ENCODE peak calls at places on chromosome 18, in four cellular contexts. L is DMS 273 treated with DMSO at 0.1 percent for 48 hours, G is H9, Q is fibroblast of pulmonary artery. K is an unnamed sample.
A peak's percentile ranks its signal among the peaks of the same experiment; 100 is the strongest.

GRCh38 chr18:69808399-69808798 is 139.3 kb downstream of the CD226 start:
- DNase-seq in L (no peak), G (no peak), Q (no peak), K (no peak)

GRCh38 chr18:30280861-30281470 is 761.6 kb downstream of the DSC3 start:
- DNase-seq in L (no peak), G (no peak), Q (peak; percentile 81), K (no peak)

GRCh38 chr18:62634991-62635630 is 80.2 kb upstream of the PHLPP1 start:
- DNase-seq in L (peak; percentile 29), Q (no peak), G (no peak), K (no peak)

GRCh38 chr18:303578-303977 is 35.7 kb upstream of the THOC1 start:
- DNase-seq in L (no peak), G (no peak), Q (no peak), K (no peak)

GRCh38 chr18:5456577-5457466 is 87.0 kb downstream of the EPB41L3 start:
- DNase-seq in Q (peak; percentile 66), L (no peak), G (peak; percentile 42), K (peak; percentile 88)

GRCh38 chr18:63867368-63867767 is 20.1 kb upstream of the SERPINB2 start:
- DNase-seq in Q (no peak), G (no peak), L (no peak), K (no peak)

GRCh38 chr18:46407471-46408166 is 249.4 kb downstream of the LOXHD1 start:
- DNase-seq in L (no peak), Q (no peak), G (no peak), K (no peak)

GRCh38 chr18:8121942-8122480 is 487.2 kb upstream of the RAB12 start:
- DNase-seq in L (no peak), Q (peak; percentile 54), G (no peak), K (no peak)

GRCh38 chr18:46268662-46269061 is 164.5 kb downstream of the HAUS1 start:
- DNase-seq in G (no peak), Q (no peak), L (no peak), K (no peak)

GRCh38 chr18:63747006-63747405 is 28.2 kb upstream of the SERPINB7 start:
- DNase-seq in L (no peak), Q (no peak), G (no peak), K (no peak)

GRCh38 chr18:37778417-37779165 is 213.0 kb upstream of the CELF4 start:
- DNase-seq in L (peak; percentile 24), Q (peak; percentile 63), G (peak; percentile 90), K (peak; percentile 73)

GRCh38 chr18:13823707-13824395 is at the start of gene MC5R:
- DNase-seq in L (peak; percentile 11), G (peak; percentile 76), Q (peak; percentile 44), K (peak; percentile 62)

GRCh38 chr18:36315736-36316135 is 18.2 kb downstream of the FHOD3 start:
- DNase-seq in Q (peak; percentile 53), L (no peak), G (peak; percentile 19), K (peak; percentile 41)

GRCh38 chr18:11179959-11180519 is 30.7 kb upstream of the PIEZO2 start:
- DNase-seq in G (no peak), Q (no peak), L (no peak), K (no peak)

GRCh38 chr18:50902797-50903196 is 23.9 kb downstream of the ME2 start:
- DNase-seq in G (no peak), Q (no peak), L (no peak), K (no peak)

GRCh38 chr18:12990662-12990976 is 543 bp upstream of the CEP192 start:
- DNase-seq in G (no peak), Q (no peak), L (peak; percentile 69), K (no peak)

GRCh38 chr18:74731097-74731496 is 133.4 kb downstream of the ZNF407 start:
- DNase-seq in L (no peak), G (no peak), Q (peak; percentile 56), K (no peak)

GRCh38 chr18:29979884-29980283 is 1062.7 kb downstream of the DSC3 start:
- DNase-seq in L (no peak), G (no peak), Q (peak; percentile 13), K (no peak)

GRCh38 chr18:4230450-4231168 is 224.5 kb downstream of the DLGAP1 start:
- DNase-seq in L (no peak), Q (no peak), G (no peak), K (no peak)

GRCh38 chr18:10406172-10406663 is 48.2 kb upstream of the APCDD1 start:
- DNase-seq in Q (no peak), G (peak; percentile 68), L (peak; percentile 64), K (peak; percentile 47)

GRCh38 chr18:59672125-59672769 is 25.0 kb downstream of the CCBE1 start:
- DNase-seq in Q (no peak), L (no peak), G (no peak), K (peak; percentile 2)

GRCh38 chr18:8140841-8141501 is 468.3 kb upstream of the RAB12 start:
- DNase-seq in G (no peak), L (no peak), Q (peak; percentile 76), K (no peak)

K was measured in NCI-H524.